ENCODE peak calls at places on chromosomes 1 and 21, in six cellular contexts. E is stimulated activated naive CD8-positive, alpha-beta T cell treated with anti-CD3 and anti-CD28 coated beads, Interleukin-15, Interleukin-2, amounts not matched to agents 100 U/mL and 50 U/mL, for 24 hours; G is GM12864; F is NCI-H2171 treated with DMSO at 0.1 percent for 48 hours; Z is EL; C is kidney epithelial cell. J is an unnamed sample.

GRCh38 chr21:37060296-37060695 is 12.6 kb downstream of the PIGP start:
- DNase-seq in E (peak), G (no peak), F (peak), Z (peak), C (peak), J (no peak)

GRCh38 chr1:87603636-87604035 is 275.0 kb downstream of the LMO4 start:
- DNase-seq in E (no peak), G (no peak), F (no peak), Z (no peak), C (no peak), J (no peak)

GRCh38 chr1:36187800-36188593 is 32.0 kb downstream of the MAP7D1 start:
- DNase-seq in E (peak), G (peak), F (peak), Z (peak), C (peak), J (peak)

GRCh38 chr1:228982637-228983036 is 247.4 kb downstream of the RHOU start:
- DNase-seq in E (no peak), G (no peak), F (peak), Z (no peak), C (no peak), J (no peak)

GRCh38 chr1:183385746-183386145 is 32.4 kb downstream of the NMNAT2 start:
- DNase-seq in E (no peak), G (no peak), F (no peak), Z (peak), C (no peak), J (no peak)

GRCh38 chr1:1176931-1177330 is 3.3 kb downstream of the TTLL10 start:
- DNase-seq in E (no peak), G (no peak), F (no peak), Z (no peak), C (no peak), J (no peak)

GRCh38 chr21:16211339-16212303 is 481.8 kb downstream of the USP25 start:
- DNase-seq in E (no peak), G (no peak), F (no peak), Z (peak), C (no peak), J (no peak)

GRCh38 chr1:198175418-198176170 is 18.8 kb downstream of the NEK7 start:
- DNase-seq in E (no peak), G (no peak), F (no peak), Z (no peak), C (no peak), J (no peak)

GRCh38 chr21:46455575-46456385 is 2.9 kb upstream of the DIP2A start:
- DNase-seq in E (no peak), G (no peak), F (no peak), Z (peak), C (no peak), J (no peak)

GRCh38 chr1:1894354-1895049 is 3.6 kb upstream of the GNB1 start:
- DNase-seq in E (no peak), G (no peak), F (no peak), Z (no peak), C (no peak), J (no peak)

GRCh38 chr21:32951041-32951440 is 74.7 kb upstream of the OLIG2 start:
- DNase-seq in E (no peak), G (no peak), F (no peak), Z (no peak), C (no peak), J (no peak)

GRCh38 chr1:193411771-193412170 is 225.4 kb upstream of the B3GALT2 start:
- DNase-seq in E (no peak), G (no peak), F (no peak), Z (no peak), C (no peak), J (no peak)

GRCh38 chr1:87194271-87194774 is 134.4 kb upstream of the LMO4 start:
- DNase-seq in E (no peak), G (no peak), F (no peak), Z (no peak), C (no peak), J (no peak)

GRCh38 chr1:33300673-33301072 is 20.2 kb downstream of the A3GALT2 start:
- DNase-seq in E (no peak), G (no peak), F (no peak), Z (peak), C (no peak), J (no peak)

GRCh38 chr1:3593334-3593733 is 18.0 kb downstream of the MEGF6 start:
- DNase-seq in E (no peak), G (no peak), F (no peak), Z (no peak), C (no peak), J (no peak)

GRCh38 chr1:241638091-241638682 is 2.0 kb downstream of the CHML start:
- DNase-seq in E (no peak), G (no peak), F (no peak), Z (no peak), C (no peak), J (no peak)

GRCh38 chr1:190578531-190578930 is 100.9 kb upstream of the BRINP3 start:
- DNase-seq in E (no peak), G (no peak), F (peak), Z (no peak), C (no peak), J (no peak)

GRCh38 chr1:4564083-4564482 is 90.3 kb upstream of the AJAP1 start:
- DNase-seq in E (no peak), G (no peak), F (no peak), Z (no peak), C (no peak), J (no peak)

GRCh38 chr1:89489037-89489729 is 35.4 kb upstream of the LRRC8B start:
- DNase-seq in E (no peak), G (no peak), F (no peak), Z (peak), C (peak), J (no peak)